ENCODE peak calls at places on chromosomes 1 and 21, in four cellular contexts. R, B, V and U are unnamed samples.

GRCh38 chr1:10873189-10873588 is 76.7 kb upstream of the CASZ1 start:
- DNase-seq in R (no peak), B (no peak), V (no peak), U (no peak)

GRCh38 chr1:100229681-100230443 is 19.8 kb downstream of the DBT start:
- DNase-seq in R (no peak), B (no peak), V (no peak), U (no peak)

GRCh38 chr1:243950166-243950565 is 100.1 kb upstream of the AKT3 start:
- DNase-seq in R (no peak), B (peak), V (no peak), U (no peak)

GRCh38 chr1:153627797-153628626 is at the start of gene S100A1:
- DNase-seq in R (no peak), B (no peak), V (no peak), U (no peak)

GRCh38 chr1:91881280-91881679 is 4.7 kb downstream of the TGFBR3 start:
- DNase-seq in R (no peak), B (no peak), V (no peak), U (no peak)

GRCh38 chr1:36859926-36860325 is 174.4 kb downstream of the GRIK3 start:
- DNase-seq in R (no peak), B (no peak), V (no peak), U (no peak)

GRCh38 chr1:93751391-93752250 is 70.0 kb upstream of the BCAR3 start:
- DNase-seq in R (peak), B (no peak), V (no peak), U (no peak)

GRCh38 chr1:29156543-29157268 is 25.0 kb downstream of the SRSF4 start:
- DNase-seq in R (no peak), B (no peak), V (no peak), U (no peak)

GRCh38 chr1:62962794-62963776 is 179.2 kb downstream of the ATG4C start:
- DNase-seq in R (peak), B (peak), V (peak), U (no peak)

GRCh38 chr1:89671775-89672488 is 39.0 kb downstream of the LRRC8C start:
- DNase-seq in R (no peak), B (peak), V (no peak), U (no peak)

GRCh38 chr21:44845418-44846200 is 27.7 kb upstream of the SUMO3 start:
- DNase-seq in R (peak), B (peak), V (peak), U (peak)

GRCh38 chr1:245605480-245606156 is 450.8 kb downstream of the KIF26B start:
- DNase-seq in R (no peak), B (peak), V (no peak), U (no peak)

GRCh38 chr1:27872802-27873665 is 690 bp downstream of the THEMIS2 start:
- DNase-seq in R (peak), B (no peak), V (no peak), U (peak)

GRCh38 chr1:156750191-156750931 is 1.1 kb downstream of the HDGF start:
- DNase-seq in R (peak), B (peak), V (no peak), U (peak)

GRCh38 chr1:33654267-33654832 is 181.9 kb downstream of the ZSCAN20 start:
- DNase-seq in R (no peak), B (no peak), V (no peak), U (no peak)

GRCh38 chr1:210239295-210240155 is 6.9 kb downstream of the SERTAD4 start:
- DNase-seq in R (no peak), B (peak), V (no peak), U (no peak)

GRCh38 chr21:42245348-42246185 is 26.6 kb downstream of the ABCG1 start:
- DNase-seq in R (no peak), B (no peak), V (no peak), U (no peak)

GRCh38 chr1:21673277-21673780 is 4.2 kb upstream of the RAP1GAP start:
- DNase-seq in R (no peak), B (no peak), V (no peak), U (no peak)

GRCh38 chr1:31872658-31873636 is 57.1 kb upstream of the SPOCD1 start:
- DNase-seq in R (no peak), B (no peak), V (no peak), U (no peak)

GRCh38 chr1:9181990-9182783 is 52.4 kb upstream of the H6PD start:
- DNase-seq in R (peak), B (peak), V (peak), U (peak)